ENCODE peak calls at places on chromosomes 4 and X, in four cellular contexts. E, P, G and N are unnamed samples.

GRCh38 chrX:103628386-103629290 is at the start of gene TCEAL1:
- DNase-seq in G (peak; percentile 89), P (no peak), E (peak; percentile 9), N (no peak)

GRCh38 chr4:185564355-185564754 is 29.0 kb upstream of the PDLIM3 start:
- DNase-seq in G (no peak), E (no peak), P (no peak), N (no peak)

GRCh38 chrX:123899701-123900100 is 39.8 kb downstream of the XIAP start:
- DNase-seq in G (no peak), P (no peak), E (no peak), N (no peak)

GRCh38 chrX:154351183-154352011 is 23.0 kb downstream of the FLNA start:
- DNase-seq in P (no peak), G (no peak), E (no peak), N (no peak)

GRCh38 chr4:37734989-37735388 is 48.8 kb upstream of the RELL1 start:
- DNase-seq in E (no peak), G (no peak), P (no peak), N (no peak)

GRCh38 chr4:27023366-27023765 is 162.7 kb downstream of the STIM2 start:
- DNase-seq in E (no peak), P (no peak), G (no peak), N (no peak)

GRCh38 chrX:129193357-129193756 is 329.9 kb downstream of the SMARCA1 start:
- DNase-seq in E (no peak), P (no peak), G (no peak), N (no peak)

GRCh38 chr4:185577592-185577940 is 42.3 kb upstream of the PDLIM3 start:
- DNase-seq in E (no peak), G (no peak), P (no peak), N (no peak)

GRCh38 chr4:158817562-158818370 is 48.9 kb downstream of the FNIP2 start:
- DNase-seq in G (no peak), E (no peak), P (no peak), N (no peak)

GRCh38 chr4:185624248-185624568 is 88.9 kb upstream of the PDLIM3 start:
- DNase-seq in P (no peak), G (no peak), E (no peak), N (no peak)

GRCh38 chrX:40734956-40735317 is 405 bp downstream of the MED14 start:
- DNase-seq in G (peak; percentile 67), P (no peak), E (peak; percentile 6), N (no peak)

GRCh38 chr4:1515763-1516162 is 109.5 kb upstream of the NKX1-1 start:
- DNase-seq in P (no peak), G (no peak), E (no peak), N (no peak)

GRCh38 chr4:135838889-135839288 is 1637.3 kb upstream of the PABPC4L start:
- DNase-seq in P (peak; percentile 2), G (no peak), E (no peak), N (no peak)

GRCh38 chr4:48337726-48338125 is 3.6 kb upstream of the SLAIN2 start:
- DNase-seq in E (no peak), G (no peak), P (no peak), N (no peak)

GRCh38 chr4:112274959-112275358 is 10.7 kb downstream of the TIFA start:
- DNase-seq in G (no peak), P (no peak), E (no peak), N (no peak)

GRCh38 chr4:5800496-5800895 is 89.5 kb downstream of the EVC start:
- DNase-seq in P (no peak), G (peak; percentile 40), E (no peak), N (no peak)

GRCh38 chr4:109816082-109816442 is 500 bp downstream of the GAR1 start:
- DNase-seq in P (no peak), E (peak; percentile 13), G (no peak), N (no peak)

GRCh38 chr4:64584981-64585557 is 175.8 kb upstream of the TECRL start:
- DNase-seq in G (no peak), P (peak; percentile 3), E (no peak), N (no peak)

GRCh38 chrX:13398073-13398823 is 78.4 kb upstream of the ATXN3L start:
- DNase-seq in G (peak; percentile 67), E (no peak), P (peak; percentile 89), N (peak; percentile 90)

GRCh38 chr4:40185830-40186664 is 10.8 kb upstream of the RHOH start:
- DNase-seq in E (no peak), G (no peak), P (no peak), N (no peak)

GRCh38 chrX:153370293-153371055 is 30.7 kb downstream of the PNMA6E start:
- DNase-seq in G (no peak), E (no peak), P (no peak), N (no peak)

GRCh38 chr4:104020641-104021040 is 300.9 kb upstream of the TACR3 start:
- DNase-seq in P (no peak), G (no peak), E (no peak), N (no peak)

GRCh38 chrX:43882294-43882681 is at the start of gene MAOB:
- DNase-seq in P (no peak), G (peak; percentile 72), E (no peak), N (no peak)

GRCh38 chr4:20403317-20403716 is 151.6 kb downstream of the SLIT2 start:
- DNase-seq in G (no peak), P (no peak), E (no peak), N (no peak)

GRCh38 chr4:20615492-20616136 is 84.6 kb upstream of the PACRGL start:
- DNase-seq in E (no peak), G (no peak), P (peak; percentile 27), N (no peak)

GRCh38 chr4:2341261-2341841 is 77.1 kb downstream of the ZFYVE28 start:
- DNase-seq in P (no peak), E (no peak), G (peak; percentile 57), N (peak; percentile 31)

DNA sequence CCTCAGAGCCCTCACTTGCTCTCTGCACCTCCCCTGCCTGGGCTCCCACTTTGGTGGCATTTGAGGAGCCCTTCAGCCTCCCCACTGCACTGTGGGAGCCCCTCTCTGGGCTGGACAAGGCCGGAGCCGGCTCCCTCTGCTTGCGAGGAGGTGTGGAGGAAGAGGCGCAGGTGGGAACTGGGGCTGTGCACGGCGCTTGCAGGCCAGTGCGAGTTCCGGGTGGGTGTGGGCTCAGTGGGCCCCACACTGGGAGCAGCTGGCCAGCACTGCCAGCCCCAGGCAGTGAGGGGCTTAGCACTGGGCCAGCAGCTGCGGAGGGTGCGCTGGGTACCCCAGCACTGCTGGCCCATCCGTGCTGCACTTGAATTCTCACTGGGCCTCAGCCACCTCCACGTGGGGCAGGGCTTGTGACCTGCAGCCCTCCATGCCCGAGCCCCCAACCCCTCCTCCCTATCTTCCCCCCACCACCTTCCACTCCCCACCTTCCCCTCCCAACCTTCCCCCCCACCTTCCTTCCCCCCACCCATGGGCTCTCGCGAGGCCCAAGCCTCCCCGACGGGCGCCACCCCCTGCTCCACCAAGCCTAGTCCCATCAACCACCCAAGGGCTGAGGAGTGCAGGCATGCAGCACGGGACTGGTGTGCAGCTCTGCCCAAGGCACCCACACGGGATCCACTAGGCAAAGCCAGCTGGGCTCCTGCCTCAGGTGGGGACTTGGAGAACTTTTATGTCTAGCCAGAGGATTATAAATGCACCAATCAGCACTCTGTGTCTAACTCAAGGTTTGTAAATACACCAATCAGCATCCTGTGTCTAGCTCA is 113.5 kb upstream of the BEND4 start:
- DNase-seq in P (no peak), E (no peak), G (no peak), N (no peak)
- H3K27ac ChIP-seq in P (no peak overlapping the region), E (no peak overlapping the region), G (no peak overlapping the region), N (no peak overlapping the region)

DNA sequence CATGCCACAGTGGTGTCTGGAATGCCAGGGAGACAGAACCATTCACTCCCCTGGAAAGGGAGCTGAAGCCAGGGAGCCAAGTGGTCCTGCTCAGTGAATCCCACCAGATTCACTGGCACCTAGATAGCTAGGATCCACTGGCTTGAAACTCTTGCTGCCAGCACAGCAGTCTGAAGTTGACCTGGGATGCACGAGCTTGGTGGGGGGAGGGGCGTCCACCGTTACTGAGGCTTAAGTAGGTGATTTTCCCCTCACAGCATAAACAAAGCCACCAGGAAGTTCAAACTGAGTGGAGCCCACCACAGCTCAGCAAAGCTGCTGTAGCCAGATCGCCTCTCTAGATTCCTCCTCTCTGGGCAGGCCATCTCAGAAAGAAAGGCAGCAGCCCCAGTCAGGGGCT is 413.3 kb downstream of the PRDM5 start:
- DNase-seq in E (no peak), G (no peak), P (no peak), N (no peak)
- H3K27ac ChIP-seq in E (no peak overlapping the region), G (no peak overlapping the region), P (no peak overlapping the region), N (no peak overlapping the region)

DNA sequence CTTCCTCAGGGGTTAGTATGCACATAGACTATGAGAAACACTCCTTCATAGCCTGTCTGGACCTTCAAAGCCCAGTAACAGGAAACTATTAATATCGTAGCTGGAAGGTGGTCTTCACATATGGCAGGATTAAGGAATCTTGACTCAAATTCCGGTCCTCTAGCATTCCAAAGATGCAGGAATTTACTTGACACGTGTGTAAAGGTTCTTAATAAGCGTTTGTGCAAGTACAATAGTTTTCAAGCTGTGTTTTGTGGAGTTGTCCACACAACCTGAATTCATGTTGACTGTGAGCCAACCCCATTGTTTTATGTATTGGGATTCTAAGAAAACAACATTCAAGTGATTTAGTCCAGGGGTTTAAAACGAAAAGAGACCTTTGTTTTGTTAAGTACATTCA is 78.5 kb downstream of the PLS3 start:
- DNase-seq in G (no peak), E (no peak), P (no peak), N (no peak)
- H3K27ac ChIP-seq in G (peak overlapping the region; percentile 4), E (no peak overlapping the region), P (no peak overlapping the region), N (no peak overlapping the region)

GRCh38 chr4:81724925-81725329 is 253.2 kb upstream of the RASGEF1B start:
- DNase-seq in P (no peak), E (peak; percentile 3), G (peak; percentile 74), N (no peak)

GRCh38 chr4:81723044-81723884 is 251.6 kb upstream of the RASGEF1B start:
- DNase-seq in E (no peak), P (no peak), G (no peak), N (no peak)

GRCh38 chr4:81723927-81724587 is 252.3 kb upstream of the RASGEF1B start:
- DNase-seq in P (no peak), E (no peak), G (peak; percentile 70), N (no peak)

GRCh38 chr4:81722229-81722900 is 250.7 kb upstream of the RASGEF1B start:
- DNase-seq in P (no peak), E (no peak), G (no peak), N (no peak)
- H3K27ac ChIP-seq in P (no peak overlapping the region), E (no peak overlapping the region), G (no peak overlapping the region), N (no peak overlapping the region)